ENCODE peak calls at places on chromosomes 3 and 15, in seven cellular contexts. M, O, N, V, P, A and T are unnamed samples.

GRCh38 chr3:43582876-43583275 is 38.9 kb downstream of the ANO10 start:
- DNase-seq in M (no peak), N (no peak), O (peak; percentile 27), P (no peak), A (no peak), V (no peak), T (peak; percentile 27)

GRCh38 chr3:14787630-14788029 is 31.1 kb upstream of the FGD5 start:
- DNase-seq in V (no peak), P (no peak), M (no peak), N (no peak), A (no peak), O (no peak), T (no peak)

GRCh38 chr15:89167267-89168176 is 53.9 kb downstream of the RLBP1 start:
- DNase-seq in A (peak; percentile 58), M (peak; percentile 55), V (peak; percentile 45), P (peak; percentile 91), N (peak; percentile 71), O (peak; percentile 91), T (peak; percentile 83)

GRCh38 chr3:158991146-158991705 is 189.4 kb downstream of the MFSD1 start:
- DNase-seq in N (no peak), M (no peak), V (no peak), A (no peak), P (no peak), O (no peak), T (no peak)

GRCh38 chr3:52415769-52416168 is 29.1 kb downstream of the SEMA3G start:
- DNase-seq in P (no peak), O (no peak), N (no peak), M (no peak), A (no peak), V (no peak), T (no peak)

GRCh38 chr3:37770938-37771918 is 90.5 kb upstream of the CTDSPL start:
- DNase-seq in N (no peak), V (peak; percentile 23), O (peak; percentile 33), A (peak; percentile 56), P (no peak), M (no peak), T (peak; percentile 27)

GRCh38 chr3:160622263-160623045 is 54.5 kb upstream of the ARL14 start:
- DNase-seq in O (peak; percentile 1), N (no peak), A (no peak), V (no peak), M (no peak), P (no peak), T (peak; percentile 20)

GRCh38 chr3:72517804-72518442 is 330.3 kb downstream of the SHQ1 start:
- DNase-seq in V (no peak), M (no peak), A (no peak), N (no peak), P (no peak), O (peak; percentile 40), T (peak; percentile 24)

GRCh38 chr3:130906374-130906995 is 12.6 kb downstream of the ATP2C1 start:
- DNase-seq in A (no peak), N (no peak), O (peak; percentile 65), V (no peak), M (no peak), P (no peak), T (peak; percentile 59)

GRCh38 chr3:172311217-172311616 is 137.0 kb downstream of the GHSR start:
- DNase-seq in O (no peak), M (no peak), N (no peak), P (no peak), V (no peak), A (no peak), T (no peak)

GRCh38 chr3:47225310-47225906 is 57.2 kb downstream of the KIF9 start:
- DNase-seq in V (no peak), P (no peak), M (peak; percentile 15), O (no peak), A (no peak), N (no peak), T (peak; percentile 81)

GRCh38 chr15:88015228-88015860 is 241.2 kb downstream of the NTRK3 start:
- DNase-seq in M (no peak), N (no peak), V (no peak), A (no peak), O (no peak), P (no peak), T (peak; percentile 19)

GRCh38 chr3:53843195-53844177 is 2.7 kb downstream of the CHDH start:
- DNase-seq in N (no peak), A (no peak), V (no peak), M (no peak), O (no peak), P (no peak), T (no peak)

GRCh38 chr15:57079446-57079845 is 161.0 kb downstream of the TCF12 start:
- DNase-seq in A (no peak), M (no peak), O (peak; percentile 42), P (no peak), N (no peak), V (no peak), T (no peak)

GRCh38 chr3:183490653-183491052 is 62.2 kb upstream of the MCF2L2 start:
- DNase-seq in P (no peak), O (peak; percentile 26), A (no peak), N (no peak), M (no peak), V (no peak), T (no peak)

GRCh38 chr3:149367021-149367840 is 10.2 kb downstream of the TM4SF1 start:
- DNase-seq in V (no peak), P (peak; percentile 95), A (no peak), M (no peak), O (peak; percentile 62), N (no peak), T (peak; percentile 48)

GRCh38 chr3:52570076-52570475 is 33.7 kb downstream of the UQCC5 start:
- DNase-seq in N (no peak), A (no peak), O (peak; percentile 57), M (no peak), P (no peak), V (no peak), T (no peak)

GRCh38 chr3:156739976-156740375 is 65.6 kb downstream of the TIPARP start:
- DNase-seq in V (no peak), P (no peak), N (no peak), M (no peak), O (no peak), A (no peak), T (no peak)
- H3K4me3 ChIP-seq in V (no peak overlapping the region), P (no peak overlapping the region), N (no peak overlapping the region), M (no peak overlapping the region), O (no peak overlapping the region), A (no peak overlapping the region), T (no peak overlapping the region)

DNA sequence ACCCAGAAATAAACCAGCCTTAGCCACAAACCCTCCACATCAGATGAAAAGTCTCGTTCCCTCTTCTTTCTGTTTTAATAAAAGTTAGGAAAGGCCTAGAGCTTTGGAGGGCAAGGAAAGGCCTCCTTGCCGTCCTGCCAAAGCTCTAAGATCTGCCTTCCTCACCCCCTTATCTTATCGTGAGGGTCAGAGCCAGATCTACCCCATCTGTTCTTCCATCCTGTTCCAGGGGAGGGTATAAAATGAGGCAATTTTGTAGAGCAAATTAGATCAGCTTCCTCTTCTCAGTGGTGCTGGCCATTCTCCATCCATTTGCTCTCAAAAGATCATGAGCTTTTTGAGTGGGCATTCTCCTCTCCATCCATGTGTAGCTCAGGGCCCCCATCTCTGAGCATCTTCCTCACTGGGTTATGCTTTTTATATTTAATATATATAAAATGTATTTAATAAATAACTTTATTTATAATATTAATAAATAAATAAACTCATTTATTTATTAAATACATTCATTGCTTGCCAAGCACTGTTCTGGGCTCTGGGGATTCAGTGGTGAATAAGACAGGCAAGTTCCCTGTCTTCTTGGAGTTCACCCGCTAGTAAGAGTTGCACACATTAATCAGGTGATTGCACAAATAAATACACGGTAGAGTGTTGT is 2.0 kb upstream of the SLC24A1 start:
- DNase-seq in A (no peak), O (no peak), M (no peak), P (no peak), V (no peak), N (no peak), T (no peak)
- H3K4me3 ChIP-seq in A (no peak overlapping the region), O (no peak overlapping the region), M (no peak overlapping the region), P (no peak overlapping the region), V (no peak overlapping the region), N (no peak overlapping the region), T (no peak overlapping the region)

GRCh38 chr15:58413253-58413652 is 18.5 kb upstream of the LIPC start:
- DNase-seq in O (no peak), V (no peak), M (no peak), N (no peak), P (no peak), A (no peak), T (no peak)

GRCh38 chr15:58407786-58408185 is 24.0 kb upstream of the LIPC start:
- DNase-seq in P (no peak), O (no peak), N (no peak), M (no peak), V (no peak), A (no peak), T (no peak)

GRCh38 chr15:58409861-58410260 is 21.9 kb upstream of the LIPC start:
- DNase-seq in N (no peak), M (no peak), O (no peak), V (no peak), A (no peak), P (no peak), T (no peak)

GRCh38 chr15:58407366-58407765 is 24.4 kb upstream of the LIPC start:
- DNase-seq in P (no peak), A (no peak), M (no peak), N (no peak), V (no peak), O (no peak), T (no peak)

DNA sequence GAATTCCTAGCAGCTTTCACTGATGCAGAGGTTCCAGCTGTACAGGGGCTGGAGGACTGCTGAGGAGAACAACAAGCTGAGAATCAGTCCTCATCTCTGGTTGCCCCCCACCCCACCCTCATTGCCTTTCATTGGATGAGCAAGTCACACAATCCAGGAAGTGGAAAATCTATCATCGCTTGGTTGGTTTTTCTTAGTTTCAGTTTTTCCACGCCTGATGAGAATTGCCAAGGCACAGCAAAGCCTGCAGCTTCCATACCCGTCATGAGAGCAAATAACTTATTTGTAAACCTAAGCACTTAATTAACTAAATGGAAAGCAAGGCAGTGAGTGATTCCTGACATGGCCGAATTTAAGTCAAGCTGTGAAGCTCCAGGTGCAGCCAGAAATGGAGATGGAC is 21.4 kb upstream of the LIPC start:
- DNase-seq in O (no peak), P (no peak), A (no peak), N (no peak), M (no peak), V (no peak), T (peak; percentile 39)
- H3K4me3 ChIP-seq in O (no peak overlapping the region), P (no peak overlapping the region), A (peak overlapping the region; percentile 66), N (peak overlapping the region; percentile 3), M (no peak overlapping the region), V (peak overlapping the region; percentile 64), T (peak overlapping the region; percentile 26)

GRCh38 chr3:30341851-30342250 is 264.6 kb upstream of the TGFBR2 start:
- DNase-seq in A (no peak), N (no peak), V (no peak), P (no peak), O (no peak), M (no peak), T (peak; percentile 43)

GRCh38 chr3:30344288-30344687 is 262.1 kb upstream of the TGFBR2 start:
- DNase-seq in O (no peak), M (no peak), P (no peak), V (no peak), A (no peak), N (no peak), T (no peak)

GRCh38 chr3:30343861-30344260 is 262.5 kb upstream of the TGFBR2 start:
- DNase-seq in O (no peak), V (no peak), M (no peak), A (no peak), N (no peak), P (no peak), T (no peak)

GRCh38 chr3:30342319-30343060 is 263.9 kb upstream of the TGFBR2 start:
- DNase-seq in V (peak; percentile 47), M (no peak), N (no peak), O (peak; percentile 96), P (peak; percentile 89), A (no peak), T (peak; percentile 97)

GRCh38 chr3:30343067-30343831 is 263.2 kb upstream of the TGFBR2 start:
- DNase-seq in P (no peak), N (no peak), A (no peak), V (no peak), M (no peak), O (no peak), T (no peak)
- H3K4me3 ChIP-seq in P (peak overlapping the region; percentile 19), N (no peak overlapping the region), A (no peak overlapping the region), V (no peak overlapping the region), M (no peak overlapping the region), O (no peak overlapping the region), T (no peak overlapping the region)